ENCODE peak calls at places on chromosomes 3 and 15, in nine cellular contexts. B is GM23248, U is A549, N is body of pancreas, L is NT2/D1, I is tibial artery, R is adrenal gland, H is fibroblast of pulmonary artery, D is lower lobe of right lung. M is an unnamed sample.

GRCh38 chr3:66497288-66497972 is 3.4 kb downstream of the LRIG1 start:
- DNase-seq in H (no peak), L (no peak), D (no peak), I (no peak), R (no peak), B (no peak), U (no peak), N (peak; percentile 50), M (no peak)

GRCh38 chr3:57298041-57298440 is 5.6 kb upstream of the ASB14 start:
- DNase-seq in B (peak; percentile 63), L (no peak), N (no peak), I (no peak), U (peak; percentile 36), H (peak; percentile 7), R (no peak), D (no peak), M (no peak)

GRCh38 chr3:30751610-30752299 is 142.7 kb downstream of the GADL1 start:
- DNase-seq in I (no peak), D (no peak), H (peak; percentile 67), B (peak; percentile 34), R (no peak), U (no peak), N (peak; percentile 47), L (peak; percentile 22), M (no peak)

GRCh38 chr3:57059416-57059815 is 1.0 kb upstream of the SPATA12 start:
- DNase-seq in B (no peak), H (no peak), N (no peak), D (no peak), I (no peak), L (no peak), R (no peak), U (no peak), M (no peak)

GRCh38 chr15:45660231-45660979 is 25.6 kb downstream of the SQOR start:
- DNase-seq in D (no peak), B (no peak), H (no peak), I (no peak), N (no peak), R (no peak), L (no peak), U (no peak), M (peak; percentile 24)

GRCh38 chr3:111236833-111237713 is 165.5 kb downstream of the NECTIN3 start:
- DNase-seq in H (peak; percentile 15), U (no peak), L (no peak), D (no peak), I (no peak), R (no peak), N (no peak), B (peak; percentile 79), M (no peak)

GRCh38 chr3:196684548-196685407 is 27.3 kb downstream of the CEP19 start:
- DNase-seq in I (peak; percentile 70), B (peak; percentile 72), L (peak; percentile 22), U (peak; percentile 34), R (peak; percentile 42), D (peak; percentile 60), N (peak; percentile 68), H (peak; percentile 75), M (no peak)

GRCh38 chr3:6734395-6734746 is 126.5 kb upstream of the GRM7 start:
- DNase-seq in U (no peak), D (no peak), N (no peak), B (no peak), I (no peak), L (no peak), R (no peak), H (no peak), M (no peak)

GRCh38 chr15:63805993-63806980 is 27.5 kb downstream of the HERC1 start:
- DNase-seq in L (no peak), D (no peak), B (no peak), N (no peak), R (no peak), U (no peak), H (peak; percentile 11), I (no peak), M (no peak)

GRCh38 chr15:46681901-46682300 is 1035.4 kb upstream of the SEMA6D start:
- DNase-seq in U (no peak), H (no peak), D (no peak), B (no peak), R (no peak), N (no peak), L (no peak), I (no peak), M (no peak)

GRCh38 chr15:46685681-46686080 is 1031.6 kb upstream of the SEMA6D start:
- DNase-seq in U (no peak), D (no peak), I (no peak), N (no peak), B (no peak), H (no peak), R (no peak), L (no peak), M (no peak)

GRCh38 chr15:46685096-46685495 is 1032.2 kb upstream of the SEMA6D start:
- DNase-seq in H (no peak), B (no peak), L (no peak), D (no peak), I (no peak), R (no peak), N (no peak), U (no peak), M (no peak)

GRCh38 chr15:46677491-46677890 is 1039.8 kb upstream of the SEMA6D start:
- DNase-seq in U (no peak), D (no peak), I (no peak), R (no peak), H (no peak), B (no peak), N (no peak), L (no peak), M (no peak)

GRCh38 chr15:46682969-46683791 is 1034.1 kb upstream of the SEMA6D start:
- DNase-seq in I (no peak), R (no peak), N (no peak), L (no peak), D (no peak), U (no peak), B (no peak), H (no peak), M (no peak)
- H3K4me3 ChIP-seq in I (no peak overlapping the region), R (no peak overlapping the region), N (no peak overlapping the region), L (no peak overlapping the region), D (no peak overlapping the region), U (no peak overlapping the region), B (no peak overlapping the region), H (no peak overlapping the region), M (no peak overlapping the region)

GRCh38 chr3:64473476-64473875 is 214.3 kb downstream of the ADAMTS9 start:
- DNase-seq in U (no peak), R (no peak), I (no peak), L (no peak), B (no peak), H (no peak), D (no peak), N (no peak), M (no peak)
- H3K4me3 ChIP-seq in U (no peak overlapping the region), R (no peak overlapping the region), I (no peak overlapping the region), L (no peak overlapping the region), B (no peak overlapping the region), H (no peak overlapping the region), D (no peak overlapping the region), N (no peak overlapping the region), M (no peak overlapping the region)

DNA sequence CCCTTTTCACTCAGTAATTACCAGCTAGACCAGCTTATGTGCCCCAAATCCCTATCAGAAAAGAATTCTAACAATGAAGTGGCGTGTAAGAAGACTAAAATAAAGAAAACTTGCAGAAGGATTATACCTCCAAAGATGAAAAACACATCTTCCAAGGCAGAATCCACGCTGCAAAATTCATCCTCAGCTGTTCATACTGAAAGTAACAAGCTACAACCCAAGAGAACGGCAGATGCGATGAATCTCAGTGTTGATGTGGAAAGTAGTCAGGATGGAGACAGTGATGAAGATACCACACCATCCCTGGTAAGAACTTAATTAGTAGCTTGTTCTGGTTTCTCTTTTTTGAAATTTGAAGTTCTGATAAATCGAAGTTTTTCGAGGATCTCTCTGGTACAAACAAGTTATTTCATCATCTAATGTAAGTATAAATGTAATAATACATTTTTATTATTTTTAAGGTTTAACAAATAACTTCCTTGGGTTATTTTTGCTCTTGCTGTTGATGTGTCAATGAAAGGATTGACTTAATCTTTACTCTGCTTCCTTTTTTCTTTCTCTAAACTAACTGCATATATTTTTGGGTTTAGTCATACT is 1.4 kb downstream of the WDR76 start:
- DNase-seq in D (no peak), R (no peak), I (no peak), B (peak; percentile 47), N (no peak), L (no peak), U (no peak), H (peak; percentile 10), M (no peak)
- H3K4me3 ChIP-seq in D (no peak overlapping the region), R (no peak overlapping the region), I (no peak overlapping the region), B (peak overlapping the region; percentile 84), N (no peak overlapping the region), L (no peak overlapping the region), U (peak overlapping the region; percentile 56), H (peak overlapping the region; percentile 69), M (peak overlapping the region; percentile 49)

DNA sequence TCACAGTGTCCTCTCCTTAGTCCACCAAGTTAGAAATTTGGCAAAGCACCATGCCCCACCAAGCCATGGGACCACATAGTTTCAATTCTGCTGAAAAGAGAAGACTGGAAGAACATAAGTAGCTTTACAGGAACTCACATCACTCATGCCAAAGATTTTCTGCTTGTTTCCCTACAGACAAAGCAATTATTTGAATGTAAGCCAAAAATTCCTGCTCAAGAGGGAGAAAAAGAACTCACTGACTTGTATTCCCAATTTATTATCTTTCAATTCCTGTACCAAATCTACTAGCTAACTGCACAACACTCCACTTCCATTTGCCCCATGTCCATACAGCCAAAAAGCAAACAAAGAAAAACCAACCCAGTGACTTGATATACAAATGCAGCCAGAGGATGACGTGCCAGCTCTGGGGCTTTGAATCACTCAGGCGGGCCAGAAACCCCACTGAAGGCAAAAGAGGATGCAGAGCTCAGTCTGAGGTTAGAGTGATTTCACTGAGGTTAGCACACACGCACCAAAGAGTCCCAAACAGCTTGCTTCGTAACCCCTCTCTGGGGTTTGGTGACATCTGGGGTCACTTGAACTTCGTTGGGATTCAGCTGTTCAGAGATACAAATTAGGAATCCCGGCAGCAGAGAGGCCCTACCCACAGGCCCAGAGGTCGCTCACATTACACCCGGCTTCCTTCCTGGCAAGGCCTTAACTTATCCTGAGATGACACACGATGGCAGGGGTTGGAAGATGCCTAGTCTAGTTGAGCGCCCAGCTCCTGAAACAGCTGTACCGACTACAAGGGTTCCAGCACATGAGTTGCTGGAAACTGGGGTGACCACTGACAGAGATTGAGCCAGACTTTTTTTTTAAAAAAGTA is 1.7 kb downstream of the RFTN1 start:
- DNase-seq in U (no peak), B (peak; percentile 95), I (peak; percentile 84), D (peak; percentile 60), H (peak; percentile 86), N (peak; percentile 36), L (no peak), R (peak; percentile 53), M (peak; percentile 86)
- H3K4me3 ChIP-seq in U (no peak overlapping the region), B (peak overlapping the region; percentile 88), I (peak overlapping the region; percentile 85), D (peak overlapping the region; percentile 95), H (peak overlapping the region; percentile 91), N (no peak overlapping the region), L (no peak overlapping the region), R (no peak overlapping the region), M (peak overlapping the region; percentile 83)